ENCODE peak calls at places on chromosomes 13 and 19, in seven cellular contexts. P is K562, W is HCT116, C is GM12878, O is H1, A is SK-N-SH, X is HepG2. F is an unnamed sample.

GRCh38 chr13:82323101-82323500 is 1559.2 kb downstream of the SLITRK1 start:
- DNase-seq in P (no peak), W (no peak), C (no peak), O (no peak), A (no peak), X (no peak), F (no peak)

GRCh38 chr13:26895081-26895807 is 134.7 kb upstream of the GPR12 start:
- DNase-seq in P (no peak), W (no peak), C (no peak), O (peak), A (no peak), X (no peak), F (no peak)

GRCh38 chr19:4684312-4685095 is 14.4 kb upstream of the MYDGF start:
- DNase-seq in P (no peak), W (no peak), C (no peak), O (no peak), A (no peak), X (no peak), F (no peak)

GRCh38 chr13:20402881-20403280 is 122.8 kb downstream of the CRYL1 start:
- DNase-seq in P (no peak), W (no peak), C (no peak), O (no peak), A (no peak), X (no peak), F (no peak)

GRCh38 chr13:60158321-60158801 is 5.4 kb downstream of the DIAPH3 start:
- DNase-seq in P (no peak), W (no peak), C (no peak), O (no peak), A (no peak), X (no peak), F (no peak)

GRCh38 chr19:7928741-7929701 is 3.1 kb upstream of the CTXN1 start:
- DNase-seq in P (peak), W (no peak), C (no peak), O (peak), A (peak), X (peak), F (no peak)

GRCh38 chr13:73738626-73739025 is 395.6 kb downstream of the KLF12 start:
- DNase-seq in P (no peak), W (no peak), C (no peak), O (no peak), A (no peak), X (no peak), F (no peak)

GRCh38 chr13:109369357-109370052 is 416.9 kb downstream of the IRS2 start:
- DNase-seq in P (no peak), W (no peak), C (no peak), O (no peak), A (peak), X (no peak), F (no peak)

GRCh38 chr13:21058361-21058760 is 3.0 kb downstream of the LATS2 start:
- DNase-seq in P (no peak), W (no peak), C (no peak), O (no peak), A (no peak), X (no peak), F (no peak)

GRCh38 chr13:77475345-77476084 is 60.0 kb upstream of the SCEL start:
- DNase-seq in P (no peak), W (no peak), C (no peak), O (no peak), A (no peak), X (no peak), F (no peak)

GRCh38 chr13:82878536-82878935 is 1003.7 kb downstream of the SLITRK1 start:
- DNase-seq in P (no peak), W (no peak), C (no peak), O (no peak), A (no peak), X (no peak), F (peak)

GRCh38 chr13:51152713-51153112 is 41.6 kb upstream of the C13orf42 start:
- DNase-seq in P (no peak), W (no peak), C (no peak), O (peak), A (no peak), X (no peak), F (no peak)

GRCh38 chr19:38395381-38396127 is 7.1 kb downstream of the SPRED3 start:
- DNase-seq in P (no peak), W (no peak), C (no peak), O (no peak), A (no peak), X (no peak), F (no peak)

GRCh38 chr13:103634066-103634465 is 567.8 kb upstream of the SLC10A2 start:
- DNase-seq in P (no peak), W (no peak), C (no peak), O (no peak), A (no peak), X (no peak), F (no peak)

GRCh38 chr13:94858856-94859811 is 146.8 kb upstream of the SOX21 start:
- DNase-seq in P (no peak), W (no peak), C (no peak), O (no peak), A (no peak), X (no peak), F (no peak)

GRCh38 chr19:33797821-33798633 is 1.4 kb downstream of the KCTD15 start:
- DNase-seq in P (peak), W (no peak), C (no peak), O (peak), A (peak), X (no peak), F (no peak)

GRCh38 chr13:75666646-75667351 is 30.7 kb downstream of the LMO7 start:
- DNase-seq in P (no peak), W (no peak), C (no peak), O (no peak), A (no peak), X (no peak), F (no peak)

GRCh38 chr13:25971499-25972145 is 80.2 kb downstream of the SHISA2 start:
- DNase-seq in P (no peak), W (no peak), C (no peak), O (no peak), A (no peak), X (no peak), F (no peak)

GRCh38 chr13:85755123-85755522 is 44.1 kb downstream of the SLITRK6 start:
- DNase-seq in P (no peak), W (no peak), C (no peak), O (no peak), A (peak), X (no peak), F (no peak)

GRCh38 chr19:16429066-16429758 is 42.6 kb downstream of the EPS15L1 start:
- DNase-seq in P (no peak), W (no peak), C (no peak), O (no peak), A (peak), X (no peak), F (no peak)

GRCh38 chr13:72004975-72005374 is 138.0 kb upstream of the DACH1 start:
- DNase-seq in P (no peak), W (no peak), C (no peak), O (no peak), A (no peak), X (no peak), F (peak)

GRCh38 chr13:47249296-47249695 is 352.4 kb upstream of the HTR2A start:
- DNase-seq in P (no peak), W (no peak), C (no peak), O (no peak), A (no peak), X (no peak), F (no peak)

GRCh38 chr19:2867025-2867991 is at the start of gene ZNF556:
- DNase-seq in P (peak), W (peak), C (no peak), O (no peak), A (peak), X (peak), F (peak)

GRCh38 chr13:92126399-92126798 is 728.0 kb downstream of the GPC5 start:
- DNase-seq in P (no peak), W (no peak), C (no peak), O (no peak), A (no peak), X (no peak), F (no peak)

GRCh38 chr19:55113570-55114039 is 3.8 kb downstream of the PPP1R12C start:
- DNase-seq in P (peak), W (no peak), C (no peak), O (peak), A (peak), X (peak), F (no peak)

GRCh38 chr19:50794074-50794777 is 4.0 kb downstream of the ACP4 start:
- DNase-seq in P (peak), W (no peak), C (no peak), O (peak), A (peak), X (no peak), F (peak)

GRCh38 chr13:49329831-49330545 is 82.3 kb downstream of the CDADC1 start:
- DNase-seq in P (no peak), W (no peak), C (no peak), O (no peak), A (no peak), X (no peak), F (no peak)
- TF ChIP-seq JUND in P (no peak), W (no peak), C (no peak), O (no peak), A (no peak), X (no peak), F (no peak)

GRCh38 chr19:47190167-47190727 is 40.8 kb downstream of the BBC3 start:
- DNase-seq in P (peak), W (peak), C (no peak), O (no peak), A (peak), X (peak), F (no peak)
- TF ChIP-seq JUND in P (no peak), W (peak), C (no peak), O (no peak), A (no peak), X (no peak), F (no peak)

DNA sequence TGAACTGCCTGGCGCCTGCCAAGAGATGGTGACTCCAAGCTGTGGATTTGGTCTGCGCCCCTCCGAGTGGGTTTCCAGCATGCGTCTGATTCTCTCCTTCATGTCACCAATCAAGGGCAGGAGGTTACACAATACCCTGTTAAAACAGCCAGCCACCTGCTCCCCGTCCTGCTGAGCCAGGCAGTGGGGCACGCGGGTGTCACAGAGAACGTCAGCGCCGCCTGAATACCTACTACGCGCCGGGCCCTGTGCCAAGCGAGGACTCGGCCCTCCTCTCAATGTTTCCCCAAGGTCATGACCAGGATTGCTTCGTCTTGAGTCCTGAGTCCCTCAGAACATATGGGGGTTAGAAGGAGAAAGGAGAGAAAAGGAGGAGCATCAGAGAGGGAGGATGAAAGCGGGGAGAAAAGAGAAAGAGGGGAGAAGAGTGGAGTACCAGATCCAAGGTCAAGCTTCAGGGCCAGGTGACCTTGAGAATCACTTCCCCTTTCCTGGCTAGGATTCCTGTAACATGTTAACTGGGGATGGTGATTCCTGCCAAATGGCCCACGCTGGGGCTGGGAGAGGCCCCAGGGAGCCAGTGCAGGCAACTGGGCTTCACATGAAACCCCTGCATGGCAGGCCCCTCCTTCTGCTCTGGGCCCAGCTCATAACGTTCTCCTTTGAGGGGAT is 213.6 kb downstream of the URI1 start:
- DNase-seq in P (no peak), W (no peak), C (no peak), O (no peak), A (no peak), X (no peak), F (no peak)
- TF ChIP-seq JUND in P (no peak), W (no peak), C (no peak), O (no peak), A (no peak), X (no peak), F (no peak)

GRCh38 chr19:41706741-41707501 is 1.5 kb upstream of the CEACAM5 start:
- DNase-seq in P (peak), W (peak), C (peak), O (peak), A (peak), X (peak), F (peak)

GRCh38 chr19:41707871-41708371 is 505 bp upstream of the CEACAM5 start:
- DNase-seq in P (no peak), W (no peak), C (no peak), O (no peak), A (no peak), X (no peak), F (no peak)

GRCh38 chr19:41707502-41707812 is 969 bp upstream of the CEACAM5 start:
- DNase-seq in P (peak), W (no peak), C (no peak), O (no peak), A (no peak), X (no peak), F (no peak)

GRCh38 chr19:41703602-41704293 is 4.7 kb upstream of the CEACAM5 start:
- DNase-seq in P (no peak), W (no peak), C (no peak), O (no peak), A (no peak), X (no peak), F (no peak)

GRCh38 chr19:41705393-41706174 is 2.8 kb upstream of the CEACAM5 start:
- DNase-seq in P (peak), W (no peak), C (no peak), O (no peak), A (no peak), X (no peak), F (peak)
- TF ChIP-seq JUND in P (no peak), W (no peak), C (no peak), O (no peak), A (no peak), X (no peak), F (no peak)

DNA sequence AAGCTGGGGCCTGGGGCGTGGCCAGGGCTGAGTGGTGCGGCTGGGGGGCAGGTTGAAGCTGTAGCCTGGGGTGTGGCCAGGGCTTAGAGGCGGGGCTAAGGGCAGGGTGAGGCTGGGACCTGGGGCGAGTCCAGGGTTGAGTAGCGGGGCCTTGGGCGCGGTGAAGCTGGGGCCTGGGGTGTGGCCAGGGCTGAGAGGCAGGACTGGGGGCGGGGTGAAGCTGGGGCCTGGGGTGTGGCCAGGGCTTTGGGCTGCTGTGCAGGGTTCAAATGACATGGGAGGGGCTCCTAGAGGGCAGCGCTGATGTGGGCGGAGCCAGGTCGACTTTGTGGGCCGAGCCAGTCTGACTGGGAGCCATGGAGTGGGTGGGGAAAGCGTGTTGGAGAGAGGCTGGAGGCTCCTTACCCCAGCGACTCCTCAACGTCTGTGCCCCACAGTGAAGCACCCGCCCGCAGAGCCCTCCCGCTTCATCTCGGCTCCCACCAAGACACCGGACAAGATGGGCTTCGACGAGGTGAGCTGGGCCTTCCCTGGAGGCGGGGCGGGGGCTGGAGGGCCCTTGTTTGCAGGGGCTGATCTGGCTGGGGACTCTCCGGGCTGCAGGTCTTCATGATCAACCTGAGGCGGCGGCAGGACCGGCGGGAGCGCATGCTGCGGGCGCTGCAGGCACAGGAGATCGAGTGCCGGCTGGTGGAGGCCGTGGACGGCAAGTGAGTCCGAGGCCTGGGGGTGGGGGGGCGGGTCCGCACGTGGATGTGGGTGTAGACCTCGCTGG is 21.5 kb downstream of the COLGALT1 start:
- DNase-seq in P (peak), W (peak), C (no peak), O (peak), A (peak), X (no peak), F (peak)
- TF ChIP-seq JUND in P (no peak), W (no peak), C (no peak), O (no peak), A (no peak), X (no peak), F (no peak)

GRCh38 chr13:113093580-113094409 is 11.8 kb upstream of the F7 start:
- DNase-seq in P (no peak), W (no peak), C (no peak), O (no peak), A (no peak), X (no peak), F (no peak)

GRCh38 chr13:113090806-113091205 is 14.8 kb upstream of the F7 start:
- DNase-seq in P (no peak), W (no peak), C (no peak), O (no peak), A (no peak), X (no peak), F (no peak)

GRCh38 chr13:113091211-113091771 is 14.3 kb upstream of the F7 start:
- DNase-seq in P (no peak), W (no peak), C (no peak), O (no peak), A (no peak), X (no peak), F (no peak)

GRCh38 chr13:113092776-113093579 is 12.6 kb upstream of the F7 start:
- DNase-seq in P (no peak), W (no peak), C (no peak), O (no peak), A (no peak), X (no peak), F (no peak)

GRCh38 chr13:113091891-113092775 is 13.5 kb upstream of the F7 start:
- DNase-seq in P (no peak), W (no peak), C (no peak), O (no peak), A (no peak), X (no peak), F (no peak)
- TF ChIP-seq JUND in P (no peak), W (no peak), C (no peak), O (no peak), A (no peak), X (no peak), F (no peak)

DNA sequence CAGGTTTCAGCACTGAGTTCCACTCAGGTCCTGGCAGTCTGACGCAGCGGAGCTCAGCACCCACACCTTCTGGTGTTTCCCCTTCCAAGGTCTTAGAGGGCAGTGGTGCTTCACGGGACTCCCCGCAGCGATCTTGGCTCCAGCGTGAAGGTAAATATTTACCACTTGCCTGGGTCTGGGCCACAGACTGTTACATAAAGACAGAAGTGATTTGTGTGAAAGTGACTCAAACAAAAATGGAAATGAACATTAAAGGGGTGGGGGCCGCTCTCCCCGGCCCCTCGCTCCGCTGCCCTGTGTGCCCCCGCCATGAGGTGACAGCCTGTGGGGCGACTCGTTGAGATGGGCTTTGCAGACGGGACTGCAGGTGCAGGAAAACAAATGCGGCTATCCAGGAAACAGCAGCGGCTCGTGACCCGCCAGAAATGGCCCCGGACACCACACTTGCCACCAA is 55.0 kb downstream of the GGACT start:
- DNase-seq in P (no peak), W (no peak), C (no peak), O (peak), A (no peak), X (peak), F (peak)
- TF ChIP-seq JUND in P (no peak), W (no peak), C (no peak), O (no peak), A (no peak), X (no peak), F (no peak)

DNA sequence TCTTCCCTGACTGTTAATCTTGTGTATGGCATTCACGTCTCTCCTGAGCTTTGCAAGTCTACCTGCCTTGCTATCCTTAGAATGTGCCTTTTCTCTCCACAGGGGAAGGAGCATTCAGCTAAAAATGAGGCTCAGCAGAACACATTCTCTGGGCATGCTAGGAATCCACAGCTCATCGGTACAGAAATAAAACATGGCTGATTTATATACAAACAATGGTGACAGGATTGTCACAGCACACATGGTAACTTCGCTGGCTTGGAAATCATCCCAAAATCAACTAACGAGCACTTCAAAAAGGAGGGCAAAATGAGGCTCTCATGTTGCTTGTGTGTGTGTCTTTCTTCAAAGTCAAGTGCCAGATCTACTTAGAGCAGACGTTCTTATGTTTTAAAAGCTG is 373.0 kb downstream of the FGF14 start:
- DNase-seq in P (no peak), W (no peak), C (no peak), O (no peak), A (no peak), X (no peak), F (no peak)
- TF ChIP-seq JUND in P (no peak), W (no peak), C (no peak), O (no peak), A (no peak), X (no peak), F (no peak)

GRCh38 chr13:31862828-31863227 is 123.5 kb downstream of the RXFP2 start:
- DNase-seq in P (no peak), W (no peak), C (no peak), O (no peak), A (no peak), X (no peak), F (no peak)

GRCh38 chr13:31864307-31864706 is 125.0 kb downstream of the RXFP2 start:
- DNase-seq in P (no peak), W (no peak), C (no peak), O (no peak), A (no peak), X (no peak), F (no peak)

GRCh38 chr13:31859546-31859945 is 120.2 kb downstream of the RXFP2 start:
- DNase-seq in P (no peak), W (no peak), C (no peak), O (no peak), A (no peak), X (no peak), F (no peak)

GRCh38 chr13:31860002-31860401 is 120.7 kb downstream of the RXFP2 start:
- DNase-seq in P (no peak), W (no peak), C (no peak), O (no peak), A (peak), X (no peak), F (no peak)
- TF ChIP-seq JUND in P (no peak), W (no peak), C (no peak), O (no peak), A (no peak), X (no peak), F (no peak)

GRCh38 chr13:110528911-110529310 is 32.6 kb downstream of the RAB20 start:
- DNase-seq in P (no peak), W (no peak), C (no peak), O (no peak), A (no peak), X (no peak), F (no peak)
- TF ChIP-seq JUND in P (no peak), W (no peak), C (no peak), O (no peak), A (no peak), X (no peak), F (no peak)